ENCODE peak calls at places on chromosomes 13 and 19, in five cellular contexts. G is kidney epithelial cell, J is epithelial cell of esophagus, C is tibial artery, Y is AG10803. K is an unnamed sample.

GRCh38 chr13:80109313-80109712 is 231.6 kb downstream of the SPRY2 start:
- DNase-seq in G (no peak), J (peak), C (no peak), Y (no peak), K (no peak)

GRCh38 chr13:106533101-106533939 is 2.1 kb downstream of the EFNB2 start:
- DNase-seq in G (no peak), J (peak), C (peak), Y (peak), K (peak)

GRCh38 chr13:110869231-110869804 is 45.6 kb downstream of the ANKRD10 start:
- DNase-seq in G (no peak), J (no peak), C (no peak), Y (no peak), K (no peak)

GRCh38 chr19:10797078-10797477 is 38.9 kb downstream of the TMED1 start:
- DNase-seq in G (no peak), J (no peak), C (no peak), Y (no peak), K (no peak)

GRCh38 chr13:75514080-75515040 is 23.3 kb downstream of the COMMD6 start:
- DNase-seq in G (no peak), J (no peak), C (no peak), Y (peak), K (peak)

GRCh38 chr19:45506246-45506990 is 861 bp upstream of the VASP start:
- DNase-seq in G (peak), J (peak), C (peak), Y (peak), K (peak)

GRCh38 chr19:16338470-16339360 is 14.1 kb downstream of the KLF2 start:
- DNase-seq in G (peak), J (peak), C (peak), Y (peak), K (peak)

GRCh38 chr13:44317752-44318550 is 55.7 kb upstream of the SERP2 start:
- DNase-seq in G (no peak), J (peak), C (no peak), Y (peak), K (peak)

GRCh38 chr19:50026550-50026906 is 723 bp downstream of the ZNF473 start:
- DNase-seq in G (no peak), J (no peak), C (no peak), Y (no peak), K (no peak)

GRCh38 chr13:50990540-50991506 is 81.2 kb downstream of the RNASEH2B start:
- DNase-seq in G (peak), J (no peak), C (peak), Y (peak), K (peak)

GRCh38 chr19:19578241-19578640 is 40.2 kb downstream of the CILP2 start:
- DNase-seq in G (no peak), J (no peak), C (no peak), Y (no peak), K (no peak)

GRCh38 chr13:40191186-40191980 is 475.1 kb downstream of the FOXO1 start:
- DNase-seq in G (no peak), J (no peak), C (no peak), Y (no peak), K (peak)

GRCh38 chr13:113001251-113002140 is 32.5 kb downstream of the MCF2L start:
- DNase-seq in G (peak), J (no peak), C (no peak), Y (no peak), K (peak)

GRCh38 chr13:38417727-38418126 is 68.1 kb downstream of the UFM1 start:
- DNase-seq in G (no peak), J (peak), C (no peak), Y (peak), K (no peak)

GRCh38 chr19:19111138-19111835 is 27.0 kb downstream of the TMEM161A start:
- DNase-seq in G (no peak), J (no peak), C (no peak), Y (no peak), K (no peak)

GRCh38 chr19:7909471-7910067 is 5.1 kb upstream of the TGFBR3L start:
- DNase-seq in G (no peak), J (no peak), C (no peak), Y (no peak), K (no peak)

GRCh38 chr13:42594577-42595571 is 20.9 kb downstream of the TNFSF11 start:
- DNase-seq in G (no peak), J (peak), C (no peak), Y (peak), K (peak)

GRCh38 chr13:99320693-99321481 is 13.7 kb upstream of the GPR183 start:
- DNase-seq in G (no peak), J (peak), C (no peak), Y (peak), K (peak)

GRCh38 chr19:35757231-35757748 is 461 bp upstream of the HSPB6 start:
- DNase-seq in G (no peak), J (no peak), C (peak), Y (peak), K (peak)

GRCh38 chr13:44300895-44301638 is 72.6 kb upstream of the SERP2 start:
- DNase-seq in G (peak), J (peak), C (peak), Y (peak), K (peak)

GRCh38 chr19:7874080-7874856 is at the start of gene PRR36:
- DNase-seq in G (no peak), J (peak), C (no peak), Y (no peak), K (no peak)

GRCh38 chr13:112931028-112931934 is 37.7 kb upstream of the MCF2L start:
- DNase-seq in G (peak), J (peak), C (no peak), Y (peak), K (peak)

GRCh38 chr13:99892189-99892588 is 79.4 kb downstream of the ZIC5 start:
- DNase-seq in G (no peak), J (no peak), C (no peak), Y (no peak), K (no peak)

GRCh38 chr19:36031308-36031707 is 1.4 kb downstream of the CLIP3 start:
- DNase-seq in G (no peak), J (no peak), C (no peak), Y (no peak), K (no peak)

GRCh38 chr13:23870356-23871146 is 18.6 kb downstream of the MIPEP start:
- DNase-seq in G (no peak), J (no peak), C (no peak), Y (peak), K (no peak)

GRCh38 chr13:88068975-88069374 is 397.8 kb downstream of the SLITRK5 start:
- DNase-seq in G (no peak), J (peak), C (no peak), Y (no peak), K (no peak)

GRCh38 chr19:19260417-19260816 is 12.7 kb downstream of the TM6SF2 start:
- DNase-seq in G (no peak), J (no peak), C (no peak), Y (no peak), K (no peak)

GRCh38 chr19:56253737-56254136 is 18.8 kb upstream of the EDDM13 start:
- DNase-seq in G (peak), J (peak), C (no peak), Y (peak), K (peak)

GRCh38 chr13:80084086-80084676 is 256.7 kb downstream of the SPRY2 start:
- DNase-seq in G (peak), J (peak), C (no peak), Y (peak), K (peak)

GRCh38 chr19:55179570-55180484 is at the start of gene SYT5:
- DNase-seq in G (no peak), J (peak), C (no peak), Y (no peak), K (peak)

GRCh38 chr19:16949496-16950023 is 60.8 kb downstream of the F2RL3 start:
- DNase-seq in G (no peak), J (no peak), C (no peak), Y (no peak), K (no peak)

GRCh38 chr13:35979378-35979911 is 151.7 kb downstream of the DCLK1 start:
- DNase-seq in G (no peak), J (peak), C (peak), Y (peak), K (peak)

GRCh38 chr13:100139822-100140221 is 50.9 kb downstream of the PCCA start:
- DNase-seq in G (no peak), J (no peak), C (no peak), Y (peak), K (no peak)

GRCh38 chr13:23411706-23412105 is 21.8 kb downstream of the SACS start:
- DNase-seq in G (no peak), J (no peak), C (no peak), Y (no peak), K (no peak)

GRCh38 chr19:34555447-34555846 is 73.9 kb downstream of the WTIP start:
- DNase-seq in G (no peak), J (peak), C (no peak), Y (peak), K (peak)
- TF ChIP-seq CTCF in G (peak), J (peak), C (peak), Y (peak), K (no peak)

GRCh38 chr13:37383066-37383465 is 215.5 kb downstream of the POSTN start:
- DNase-seq in G (no peak), J (no peak), C (no peak), Y (no peak), K (no peak)
- H3K4me3 ChIP-seq in G (no peak), J (no peak), C (no peak), Y (no peak), K (no peak)

GRCh38 chr19:4701557-4701956 is 22.1 kb downstream of the DPP9 start:
- DNase-seq in G (no peak), J (no peak), C (no peak), Y (no peak), K (no peak)

GRCh38 chr19:4702764-4703163 is 20.9 kb downstream of the DPP9 start:
- DNase-seq in G (no peak), J (no peak), C (no peak), Y (no peak), K (no peak)

GRCh38 chr19:4699826-4700572 is 23.6 kb downstream of the DPP9 start:
- DNase-seq in G (no peak), J (no peak), C (no peak), Y (no peak), K (no peak)

GRCh38 chr19:4703671-4704316 is 19.8 kb downstream of the DPP9 start:
- DNase-seq in G (no peak), J (no peak), C (no peak), Y (no peak), K (no peak)

GRCh38 chr19:4700573-4700970 is 23.1 kb downstream of the DPP9 start:
- DNase-seq in G (no peak), J (no peak), C (no peak), Y (no peak), K (no peak)
- TF ChIP-seq CTCF in G (no peak), J (no peak), C (no peak), Y (no peak), K (no peak)

GRCh38 chr13:77343841-77344240 is 16.9 kb upstream of the MYCBP2 start:
- DNase-seq in G (no peak), J (no peak), C (no peak), Y (no peak), K (no peak)

GRCh38 chr13:77339408-77339807 is 12.5 kb upstream of the MYCBP2 start:
- DNase-seq in G (no peak), J (no peak), C (no peak), Y (no peak), K (no peak)

GRCh38 chr13:77338329-77338728 is 11.4 kb upstream of the MYCBP2 start:
- DNase-seq in G (no peak), J (no peak), C (no peak), Y (no peak), K (no peak)

GRCh38 chr13:77337159-77337558 is 10.3 kb upstream of the MYCBP2 start:
- DNase-seq in G (no peak), J (no peak), C (no peak), Y (no peak), K (no peak)

GRCh38 chr13:77338961-77339401 is 12.1 kb upstream of the MYCBP2 start:
- DNase-seq in G (no peak), J (peak), C (no peak), Y (no peak), K (no peak)
- H3K4me3 ChIP-seq in G (no peak), J (no peak), C (no peak), Y (no peak), K (no peak)

GRCh38 chr13:52195052-52195837 is 35.8 kb upstream of the NEK3 start:
- DNase-seq in G (peak), J (peak), C (peak), Y (peak), K (peak)
- TF ChIP-seq CTCF in G (no peak), J (peak), C (no peak), Y (peak), K (peak)

DNA sequence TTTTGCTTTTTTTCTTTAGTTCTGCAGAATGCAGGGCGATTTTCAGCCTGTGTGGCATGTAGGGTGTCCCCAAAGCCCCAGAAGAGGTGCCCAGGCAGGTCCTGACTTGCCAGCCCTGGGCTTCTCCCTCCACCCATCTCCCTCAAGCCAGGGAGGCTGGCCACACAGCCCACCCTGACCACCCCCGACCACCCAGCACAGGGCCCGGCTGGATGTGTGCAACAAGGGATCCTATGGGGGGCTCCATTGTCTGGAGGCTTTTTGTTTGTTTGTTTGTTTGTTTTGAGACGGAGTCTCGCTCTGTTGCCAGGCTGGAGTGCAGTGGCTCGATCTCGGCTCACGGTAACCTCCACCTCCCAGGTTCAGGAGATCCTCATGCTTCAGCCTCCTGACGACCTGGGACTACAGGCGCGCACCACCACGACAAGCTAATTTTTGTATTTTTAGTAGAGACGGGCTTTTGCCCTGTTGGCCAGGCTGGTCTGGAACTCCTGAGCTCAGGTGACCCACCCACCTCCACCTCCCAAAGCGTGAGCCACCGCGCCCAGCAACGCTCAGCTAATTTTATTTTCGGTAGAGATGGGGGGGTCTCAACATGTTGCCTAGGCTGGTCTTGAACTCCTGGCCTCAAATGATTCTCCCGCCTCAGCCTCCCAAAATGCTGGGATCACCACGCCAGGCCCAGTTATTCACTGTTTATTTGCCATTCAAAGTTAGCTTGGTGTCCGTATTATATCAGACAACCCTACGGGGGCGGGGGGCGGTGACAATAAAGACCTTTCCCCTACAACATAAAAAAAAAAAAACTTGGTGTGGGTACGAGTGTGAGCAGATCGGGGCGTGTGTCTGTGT is 7.8 kb upstream of the MKNK2 start:
- DNase-seq in G (no peak), J (no peak), C (no peak), Y (no peak), K (no peak)
- H3K4me3 ChIP-seq in G (no peak), J (no peak), C (no peak), Y (no peak), K (no peak)

GRCh38 chr19:29478578-29479565 is 46.9 kb upstream of the VSTM2B start:
- DNase-seq in G (no peak), J (no peak), C (no peak), Y (peak), K (no peak)
- TF ChIP-seq CTCF in G (peak), J (no peak), C (no peak), Y (peak), K (peak)

DNA sequence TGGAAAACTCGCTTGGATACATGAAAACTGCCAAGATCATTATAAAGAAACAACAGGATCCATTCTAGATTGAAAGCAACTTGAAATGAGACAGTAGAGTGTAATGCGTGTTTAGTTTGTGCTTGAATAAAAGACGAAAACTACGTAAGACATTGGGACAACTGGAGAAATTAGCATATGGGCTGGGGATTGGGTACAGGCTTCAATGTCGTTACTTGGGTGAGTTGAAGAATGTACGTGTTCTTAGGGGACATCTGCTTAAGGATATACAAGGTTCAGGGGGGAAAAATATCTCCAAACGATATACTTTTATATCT is 471 bp upstream of the ERVK3-1 start:
- DNase-seq in G (no peak), J (no peak), C (no peak), Y (no peak), K (no peak)
- H3K4me3 ChIP-seq in G (peak), J (peak), C (peak), Y (peak), K (peak)

GRCh38 chr13:94710881-94711560 is 1.3 kb downstream of the SOX21 start:
- DNase-seq in G (no peak), J (peak), C (no peak), Y (no peak), K (no peak)
- TF ChIP-seq CTCF in G (no peak), J (no peak), C (no peak), Y (no peak), K (no peak)

GRCh38 chr13:30904043-30904442 is 2.0 kb upstream of the MEDAG start:
- DNase-seq in G (no peak), J (no peak), C (no peak), Y (no peak), K (no peak)

GRCh38 chr13:30906411-30906990 is 430 bp downstream of the MEDAG start:
- DNase-seq in G (no peak), J (no peak), C (no peak), Y (no peak), K (no peak)

GRCh38 chr13:30907167-30907761 is 1.2 kb downstream of the MEDAG start:
- DNase-seq in G (no peak), J (peak), C (no peak), Y (peak), K (peak)

GRCh38 chr13:30908416-30908980 is 2.4 kb downstream of the MEDAG start:
- DNase-seq in G (no peak), J (no peak), C (peak), Y (peak), K (no peak)

GRCh38 chr13:30905932-30906383 is at the start of gene MEDAG:
- DNase-seq in G (no peak), J (peak), C (peak), Y (peak), K (peak)
- H3K4me3 ChIP-seq in G (peak), J (no peak), C (peak), Y (peak), K (no peak)

K was measured in foreskin fibroblast.